ENCODE peak calls at places on chromosomes 6 and 20, in ten cellular contexts. G is NB4, S is upper lobe of left lung, X is testis, J is adrenal gland, Q is ovary, H is transverse colon, M is prostate gland, U is suprapubic skin, Y is GM12878. I is an unnamed sample.

GRCh38 chr6:33799714-33800113 is 4.1 kb downstream of the MLN start:
- DNase-seq in G (no peak), M (no peak), Q (no peak), S (no peak), J (no peak), Y (no peak), X (peak; percentile 48), H (no peak), U (no peak), I (no peak)

GRCh38 chr6:7048859-7049258 is 58.9 kb upstream of the RREB1 start:
- DNase-seq in U (no peak), M (no peak), X (no peak), Q (no peak), Y (no peak), H (no peak), G (peak; percentile 77), J (no peak), S (peak; percentile 59), I (no peak)

GRCh38 chr20:40370800-40371199 is 318.2 kb downstream of the MAFB start:
- DNase-seq in J (no peak), M (no peak), G (no peak), Q (no peak), H (no peak), S (no peak), U (no peak), X (no peak), Y (no peak), I (no peak)

GRCh38 chr6:75830959-75831885 is 82.2 kb downstream of the MYO6 start:
- DNase-seq in X (no peak), U (no peak), G (no peak), J (no peak), Y (peak; percentile 30), M (no peak), H (no peak), S (no peak), Q (no peak), I (no peak)

GRCh38 chr6:92777146-92777740 is 642.1 kb downstream of the EPHA7 start:
- DNase-seq in U (no peak), H (no peak), J (no peak), Y (no peak), Q (no peak), G (peak; percentile 37), X (no peak), S (no peak), M (no peak), I (no peak)

GRCh38 chr6:122696853-122697252 is 82.7 kb upstream of the FABP7 start:
- DNase-seq in M (no peak), Q (no peak), H (no peak), S (no peak), U (no peak), G (no peak), J (no peak), X (no peak), Y (no peak), I (no peak)

GRCh38 chr6:82144007-82144851 is 103.3 kb downstream of the IBTK start:
- DNase-seq in H (peak; percentile 7), M (no peak), J (peak; percentile 43), X (no peak), G (peak; percentile 15), Q (no peak), U (no peak), Y (peak; percentile 26), S (no peak), I (no peak)

GRCh38 chr6:116797585-116797984 is 31.3 kb downstream of the GPRC6A start:
- DNase-seq in G (no peak), Q (no peak), U (no peak), S (no peak), J (no peak), M (no peak), H (no peak), Y (no peak), X (no peak), I (no peak)

GRCh38 chr20:47611785-47612184 is 110.1 kb downstream of the NCOA3 start:
- DNase-seq in M (no peak), X (no peak), Y (no peak), Q (no peak), H (no peak), U (no peak), S (no peak), J (no peak), G (no peak), I (no peak)

DNA sequence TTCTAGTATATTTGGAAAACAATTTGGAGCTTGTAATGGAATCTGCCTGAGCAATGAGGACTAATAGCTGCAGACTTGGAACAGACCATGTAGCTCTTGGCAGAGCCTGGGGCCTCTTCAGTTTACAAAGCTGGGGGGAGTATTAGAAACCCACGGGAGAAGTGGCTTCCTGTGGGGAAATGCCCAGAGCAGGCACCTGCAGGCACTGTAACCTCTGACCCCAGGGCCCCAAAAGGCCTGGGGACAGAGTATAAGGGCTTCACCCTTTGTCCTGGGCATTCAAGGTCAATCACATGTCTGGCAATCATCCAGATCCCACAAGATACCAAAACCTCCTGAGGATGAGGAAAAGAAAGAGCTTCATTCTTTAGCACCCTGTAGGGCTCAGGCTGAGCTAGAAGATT is 19.4 kb downstream of the PKIG start:
- DNase-seq in U (no peak), G (no peak), J (peak; percentile 62), X (peak; percentile 82), M (peak; percentile 23), Y (no peak), S (no peak), Q (peak; percentile 81), H (peak; percentile 51), I (no peak)
- TF ChIP-seq POLR2A in U (no peak), G (no peak), J (no peak), X (no peak), M (no peak), Y (no peak), S (no peak), Q (no peak), H (no peak), I (no peak)

GRCh38 chr6:36133148-36133547 is 2.8 kb downstream of the MAPK13 start:
- DNase-seq in Y (no peak), G (no peak), U (peak; percentile 40), H (no peak), Q (no peak), X (no peak), J (no peak), S (no peak), M (no peak), I (no peak)

GRCh38 chr6:36129889-36130671 is at the start of gene MAPK13:
- DNase-seq in X (no peak), Y (no peak), H (peak; percentile 74), J (no peak), Q (no peak), S (peak; percentile 54), U (peak; percentile 60), G (no peak), M (peak; percentile 46), I (no peak)

GRCh38 chr6:36130672-36131516 is 581 bp downstream of the MAPK13 start:
- DNase-seq in Y (no peak), H (peak; percentile 77), U (peak; percentile 78), M (peak; percentile 27), S (peak; percentile 83), Q (no peak), G (no peak), J (peak; percentile 67), X (peak; percentile 69), I (no peak)

GRCh38 chr6:36132221-36132895 is 2.0 kb downstream of the MAPK13 start:
- DNase-seq in X (no peak), M (no peak), Q (no peak), Y (no peak), J (no peak), G (no peak), H (no peak), S (no peak), U (peak; percentile 52), I (no peak)

GRCh38 chr6:36131517-36132220 is 1.4 kb downstream of the MAPK13 start:
- DNase-seq in Q (peak; percentile 40), U (peak; percentile 72), M (no peak), H (peak; percentile 76), Y (peak; percentile 92), G (no peak), J (peak; percentile 90), X (peak; percentile 83), S (peak; percentile 63), I (no peak)
- TF ChIP-seq POLR2A in Q (no peak), U (no peak), M (no peak), H (peak; percentile 27), Y (no peak), G (no peak), J (no peak), X (no peak), S (peak; percentile 33), I (no peak)

DNA sequence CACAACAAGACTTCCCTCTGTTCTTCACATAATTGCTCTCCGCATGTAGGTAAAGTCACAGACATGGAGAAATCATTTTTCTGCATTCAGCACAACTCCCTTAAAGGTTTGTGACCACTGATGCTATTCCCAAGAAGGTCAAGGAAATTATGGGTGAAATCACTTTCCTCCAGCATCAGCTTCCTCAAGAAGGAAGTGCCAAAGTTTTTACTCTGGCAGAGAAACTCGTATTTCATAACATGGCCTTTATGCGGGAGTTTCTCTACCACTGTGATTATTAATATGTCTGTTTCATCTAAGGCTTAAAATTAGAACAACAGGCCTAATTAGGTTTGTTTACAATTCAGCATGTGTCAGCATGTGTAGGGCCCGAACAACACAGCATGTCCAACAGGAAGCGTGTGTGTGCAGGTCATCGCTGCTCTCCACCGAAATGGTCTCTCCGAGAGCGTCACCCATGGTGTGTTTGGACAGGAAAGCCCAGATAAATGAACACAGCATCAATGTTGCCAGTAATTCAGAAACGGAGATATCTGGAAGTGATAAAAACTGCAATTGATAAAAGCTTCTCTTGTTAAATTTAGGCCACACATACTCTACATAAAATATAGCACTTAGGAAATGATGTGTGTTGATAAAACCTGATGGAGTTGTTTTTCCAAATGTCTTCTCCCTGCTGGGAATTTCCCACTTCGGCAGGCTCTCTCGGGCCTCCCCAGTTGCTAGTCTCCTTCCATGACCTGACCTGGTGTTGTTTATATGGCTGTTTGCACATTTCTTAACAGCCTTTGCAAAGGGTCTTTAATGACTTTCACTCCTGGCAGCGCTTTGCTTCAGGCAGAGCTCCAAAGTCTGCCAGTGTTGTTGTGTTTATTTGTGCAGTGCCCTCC is 265.0 kb upstream of the CEP162 start:
- DNase-seq in X (no peak), J (no peak), U (no peak), G (no peak), M (no peak), H (no peak), Y (no peak), S (no peak), Q (no peak), I (no peak)
- TF ChIP-seq POLR2A in X (no peak), J (no peak), U (no peak), G (no peak), M (no peak), H (no peak), Y (no peak), S (no peak), Q (no peak), I (no peak)

GRCh38 chr20:22226849-22227248 is 357.5 kb downstream of the FOXA2 start:
- DNase-seq in J (no peak), X (no peak), Y (peak; percentile 47), M (no peak), S (no peak), U (no peak), H (no peak), Q (no peak), G (no peak), I (no peak)
- TF ChIP-seq POLR2A in J (no peak), X (no peak), Y (no peak), M (no peak), S (no peak), U (no peak), H (no peak), Q (no peak), G (no peak), I (no peak)